ENCODE peak calls at places on chromosome 21, in ten cellular contexts. One of them, this sample, is unnamed.
A peak's percentile ranks its signal among the peaks of the same experiment; 100 is the strongest.

GRCh38 chr21:34640858-34641257 is 25.9 kb upstream of the RCAN1 start:
- DNase-seq in brain microvascular endothelial cell: peak; percentile 91
- DNase-seq in NB4: no peak
- DNase-seq in IMR-90: peak; percentile 85
- DNase-seq in upper lobe of right lung: no peak
- DNase-seq in transverse colon: no peak
- DNase-seq in cardiac fibroblast: peak; percentile 51
- DNase-seq in CD4-positive, alpha-beta T cell: no peak
- DNase-seq in lower lobe of right lung: no peak
- DNase-seq in pancreas: no peak
- DNase-seq in this sample: no peak

GRCh38 chr21:32807717-32808380 is 36.3 kb upstream of the PAXBP1 start:
- DNase-seq in cardiac fibroblast: peak; percentile 69
- DNase-seq in IMR-90: peak; percentile 38
- DNase-seq in NB4: peak; percentile 21
- DNase-seq in brain microvascular endothelial cell: no peak
- DNase-seq in CD4-positive, alpha-beta T cell: no peak
- DNase-seq in transverse colon: peak; percentile 20
- DNase-seq in lower lobe of right lung: no peak
- DNase-seq in pancreas: no peak
- DNase-seq in upper lobe of right lung: no peak
- DNase-seq in this sample: no peak

GRCh38 chr21:16870116-16870515 is 642.7 kb upstream of the CXADR start:
- DNase-seq in cardiac fibroblast: peak; percentile 41
- DNase-seq in transverse colon: no peak
- DNase-seq in brain microvascular endothelial cell: no peak
- DNase-seq in IMR-90: peak; percentile 5
- DNase-seq in CD4-positive, alpha-beta T cell: no peak
- DNase-seq in pancreas: no peak
- DNase-seq in upper lobe of right lung: no peak
- DNase-seq in lower lobe of right lung: no peak
- DNase-seq in NB4: no peak
- DNase-seq in this sample: no peak

GRCh38 chr21:17777321-17777720 is 41.8 kb downstream of the C21orf91 start:
- DNase-seq in cardiac fibroblast: no peak
- DNase-seq in transverse colon: no peak
- DNase-seq in brain microvascular endothelial cell: no peak
- DNase-seq in lower lobe of right lung: no peak
- DNase-seq in NB4: no peak
- DNase-seq in IMR-90: no peak
- DNase-seq in CD4-positive, alpha-beta T cell: no peak
- DNase-seq in pancreas: no peak
- DNase-seq in upper lobe of right lung: no peak
- DNase-seq in this sample: no peak

GRCh38 chr21:44083631-44084291 is 23.4 kb upstream of the PWP2 start:
- DNase-seq in pancreas: no peak
- DNase-seq in upper lobe of right lung: peak; percentile 57
- DNase-seq in IMR-90: no peak
- DNase-seq in lower lobe of right lung: no peak
- DNase-seq in CD4-positive, alpha-beta T cell: peak; percentile 65
- DNase-seq in NB4: no peak
- DNase-seq in transverse colon: no peak
- DNase-seq in brain microvascular endothelial cell: peak; percentile 9
- DNase-seq in cardiac fibroblast: no peak
- DNase-seq in this sample: no peak

GRCh38 chr21:35375115-35375514 is 326.0 kb upstream of the RUNX1 start:
- DNase-seq in NB4: no peak
- DNase-seq in lower lobe of right lung: no peak
- DNase-seq in pancreas: no peak
- DNase-seq in transverse colon: no peak
- DNase-seq in brain microvascular endothelial cell: peak; percentile 52
- DNase-seq in IMR-90: peak; percentile 82
- DNase-seq in cardiac fibroblast: peak; percentile 71
- DNase-seq in CD4-positive, alpha-beta T cell: no peak
- DNase-seq in upper lobe of right lung: no peak
- DNase-seq in this sample: no peak

GRCh38 chr21:37159949-37160348 is 86.9 kb downstream of the TTC3 start:
- DNase-seq in NB4: no peak
- DNase-seq in pancreas: no peak
- DNase-seq in upper lobe of right lung: no peak
- DNase-seq in transverse colon: no peak
- DNase-seq in CD4-positive, alpha-beta T cell: no peak
- DNase-seq in cardiac fibroblast: no peak
- DNase-seq in IMR-90: no peak
- DNase-seq in lower lobe of right lung: no peak
- DNase-seq in brain microvascular endothelial cell: no peak
- DNase-seq in this sample: no peak

GRCh38 chr21:16968436-16968835 is 544.4 kb upstream of the CXADR start:
- DNase-seq in IMR-90: no peak
- DNase-seq in cardiac fibroblast: no peak
- DNase-seq in upper lobe of right lung: no peak
- DNase-seq in brain microvascular endothelial cell: no peak
- DNase-seq in NB4: no peak
- DNase-seq in transverse colon: no peak
- DNase-seq in CD4-positive, alpha-beta T cell: no peak
- DNase-seq in pancreas: no peak
- DNase-seq in lower lobe of right lung: no peak
- DNase-seq in this sample: no peak

GRCh38 chr21:36155603-36156338 is 853 bp upstream of the DOP1B start:
- DNase-seq in transverse colon: peak; percentile 72
- DNase-seq in pancreas: peak; percentile 73
- DNase-seq in lower lobe of right lung: peak; percentile 86
- DNase-seq in NB4: no peak
- DNase-seq in CD4-positive, alpha-beta T cell: no peak
- DNase-seq in upper lobe of right lung: peak; percentile 90
- DNase-seq in brain microvascular endothelial cell: no peak
- DNase-seq in cardiac fibroblast: no peak
- DNase-seq in IMR-90: no peak
- DNase-seq in this sample: no peak

GRCh38 chr21:33543505-33544129 is 779 bp downstream of the SON start:
- DNase-seq in brain microvascular endothelial cell: peak; percentile 38
- DNase-seq in lower lobe of right lung: peak; percentile 84
- DNase-seq in transverse colon: peak; percentile 78
- DNase-seq in IMR-90: no peak
- DNase-seq in NB4: peak; percentile 82
- DNase-seq in upper lobe of right lung: peak; percentile 91
- DNase-seq in CD4-positive, alpha-beta T cell: no peak
- DNase-seq in pancreas: peak; percentile 83
- DNase-seq in cardiac fibroblast: no peak
- DNase-seq in this sample: peak; percentile 86

GRCh38 chr21:29105218-29105617 is 25.2 kb upstream of the MAP3K7CL start:
- DNase-seq in IMR-90: peak; percentile 63
- DNase-seq in brain microvascular endothelial cell: peak; percentile 64
- DNase-seq in pancreas: no peak
- DNase-seq in NB4: no peak
- DNase-seq in transverse colon: no peak
- DNase-seq in cardiac fibroblast: peak; percentile 36
- DNase-seq in upper lobe of right lung: no peak
- DNase-seq in CD4-positive, alpha-beta T cell: no peak
- DNase-seq in lower lobe of right lung: no peak
- DNase-seq in this sample: no peak

GRCh38 chr21:29075706-29076447 is 2.4 kb upstream of the CCT8 start:
- DNase-seq in transverse colon: no peak
- DNase-seq in CD4-positive, alpha-beta T cell: no peak
- DNase-seq in pancreas: no peak
- DNase-seq in brain microvascular endothelial cell: no peak
- DNase-seq in cardiac fibroblast: no peak
- DNase-seq in lower lobe of right lung: no peak
- DNase-seq in NB4: no peak
- DNase-seq in IMR-90: peak; percentile 35
- DNase-seq in upper lobe of right lung: no peak
- DNase-seq in this sample: no peak

GRCh38 chr21:35619184-35619583 is 441.1 kb downstream of the SETD4 start:
- DNase-seq in transverse colon: no peak
- DNase-seq in NB4: peak; percentile 8
- DNase-seq in brain microvascular endothelial cell: peak; percentile 89
- DNase-seq in upper lobe of right lung: no peak
- DNase-seq in CD4-positive, alpha-beta T cell: no peak
- DNase-seq in IMR-90: peak; percentile 93
- DNase-seq in cardiac fibroblast: peak; percentile 24
- DNase-seq in pancreas: no peak
- DNase-seq in lower lobe of right lung: no peak
- DNase-seq in this sample: no peak

GRCh38 chr21:34020005-34020847 is 53.2 kb upstream of the MRPS6 start:
- DNase-seq in NB4: peak; percentile 89
- DNase-seq in upper lobe of right lung: no peak
- DNase-seq in lower lobe of right lung: no peak
- DNase-seq in pancreas: no peak
- DNase-seq in CD4-positive, alpha-beta T cell: no peak
- DNase-seq in transverse colon: no peak
- DNase-seq in IMR-90: no peak
- DNase-seq in brain microvascular endothelial cell: no peak
- DNase-seq in cardiac fibroblast: no peak
- DNase-seq in this sample: peak; percentile 44

GRCh38 chr21:41820384-41821080 is 53.7 kb upstream of the RIPK4 start:
- DNase-seq in pancreas: no peak
- DNase-seq in lower lobe of right lung: no peak
- DNase-seq in upper lobe of right lung: peak; percentile 42
- DNase-seq in cardiac fibroblast: no peak
- DNase-seq in NB4: no peak
- DNase-seq in transverse colon: no peak
- DNase-seq in IMR-90: no peak
- DNase-seq in brain microvascular endothelial cell: no peak
- DNase-seq in CD4-positive, alpha-beta T cell: no peak
- DNase-seq in this sample: no peak
- TF ChIP-seq CTCF in pancreas: no peak
- TF ChIP-seq CTCF in lower lobe of right lung: no peak
- TF ChIP-seq CTCF in upper lobe of right lung: no peak
- TF ChIP-seq CTCF in cardiac fibroblast: no peak
- TF ChIP-seq CTCF in NB4: no peak
- TF ChIP-seq CTCF in transverse colon: no peak
- TF ChIP-seq CTCF in IMR-90: no peak
- TF ChIP-seq CTCF in brain microvascular endothelial cell: no peak
- TF ChIP-seq CTCF in CD4-positive, alpha-beta T cell: no peak
- TF ChIP-seq CTCF in this sample: no peak

GRCh38 chr21:45769239-45769758 is 125.8 kb downstream of the PCBP3 start:
- DNase-seq in brain microvascular endothelial cell: no peak
- DNase-seq in NB4: no peak
- DNase-seq in cardiac fibroblast: no peak
- DNase-seq in upper lobe of right lung: no peak
- DNase-seq in IMR-90: no peak
- DNase-seq in lower lobe of right lung: no peak
- DNase-seq in CD4-positive, alpha-beta T cell: no peak
- DNase-seq in pancreas: no peak
- DNase-seq in transverse colon: no peak
- DNase-seq in this sample: no peak

GRCh38 chr21:45768011-45768740 is 124.7 kb downstream of the PCBP3 start:
- DNase-seq in NB4: no peak
- DNase-seq in pancreas: no peak
- DNase-seq in transverse colon: no peak
- DNase-seq in lower lobe of right lung: no peak
- DNase-seq in IMR-90: peak; percentile 24
- DNase-seq in cardiac fibroblast: peak; percentile 62
- DNase-seq in CD4-positive, alpha-beta T cell: no peak
- DNase-seq in upper lobe of right lung: no peak
- DNase-seq in brain microvascular endothelial cell: peak; percentile 40
- DNase-seq in this sample: no peak

GRCh38 chr21:45769896-45770295 is 126.4 kb downstream of the PCBP3 start:
- DNase-seq in IMR-90: no peak
- DNase-seq in NB4: no peak
- DNase-seq in cardiac fibroblast: no peak
- DNase-seq in pancreas: no peak
- DNase-seq in brain microvascular endothelial cell: no peak
- DNase-seq in lower lobe of right lung: no peak
- DNase-seq in upper lobe of right lung: no peak
- DNase-seq in transverse colon: no peak
- DNase-seq in CD4-positive, alpha-beta T cell: no peak
- DNase-seq in this sample: no peak

GRCh38 chr21:45767071-45768006 is 123.8 kb downstream of the PCBP3 start:
- DNase-seq in brain microvascular endothelial cell: peak; percentile 25
- DNase-seq in transverse colon: no peak
- DNase-seq in cardiac fibroblast: peak; percentile 41
- DNase-seq in CD4-positive, alpha-beta T cell: no peak
- DNase-seq in upper lobe of right lung: no peak
- DNase-seq in pancreas: no peak
- DNase-seq in lower lobe of right lung: no peak
- DNase-seq in NB4: no peak
- DNase-seq in IMR-90: peak; percentile 51
- DNase-seq in this sample: no peak

DNA sequence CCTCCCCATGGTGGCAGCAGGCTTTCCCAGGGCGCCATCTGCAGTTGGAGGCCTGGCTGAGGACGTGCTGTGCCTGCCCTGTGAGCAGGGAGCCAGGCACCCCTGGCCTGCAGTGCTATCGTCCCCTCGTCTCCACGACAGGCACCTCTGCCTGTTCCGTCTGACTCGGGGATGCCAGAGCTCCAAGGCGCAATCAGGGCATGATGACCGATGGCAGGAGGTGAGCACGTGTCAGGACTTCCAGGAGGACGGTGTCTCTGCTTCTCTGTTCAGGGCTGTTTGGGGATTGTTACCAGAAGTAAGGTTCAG is 125.2 kb downstream of the PCBP3 start:
- DNase-seq in transverse colon: no peak
- DNase-seq in CD4-positive, alpha-beta T cell: no peak
- DNase-seq in upper lobe of right lung: no peak
- DNase-seq in pancreas: no peak
- DNase-seq in brain microvascular endothelial cell: no peak
- DNase-seq in cardiac fibroblast: no peak
- DNase-seq in IMR-90: no peak
- DNase-seq in NB4: peak; percentile 6
- DNase-seq in lower lobe of right lung: no peak
- DNase-seq in this sample: no peak
- TF ChIP-seq CTCF in transverse colon: no peak
- TF ChIP-seq CTCF in CD4-positive, alpha-beta T cell: no peak
- TF ChIP-seq CTCF in upper lobe of right lung: no peak
- TF ChIP-seq CTCF in pancreas: no peak
- TF ChIP-seq CTCF in brain microvascular endothelial cell: peak; percentile 19
- TF ChIP-seq CTCF in cardiac fibroblast: peak; percentile 9
- TF ChIP-seq CTCF in IMR-90: peak; percentile 3
- TF ChIP-seq CTCF in NB4: no peak
- TF ChIP-seq CTCF in lower lobe of right lung: no peak
- TF ChIP-seq CTCF in this sample: no peak

GRCh38 chr21:27466175-27466574 is 499.3 kb upstream of the ADAMTS5 start:
- DNase-seq in upper lobe of right lung: no peak
- DNase-seq in pancreas: no peak
- DNase-seq in cardiac fibroblast: peak; percentile 9
- DNase-seq in transverse colon: no peak
- DNase-seq in NB4: peak; percentile 1
- DNase-seq in IMR-90: no peak
- DNase-seq in CD4-positive, alpha-beta T cell: no peak
- DNase-seq in brain microvascular endothelial cell: no peak
- DNase-seq in lower lobe of right lung: no peak
- DNase-seq in this sample: no peak
- TF ChIP-seq CTCF in upper lobe of right lung: no peak
- TF ChIP-seq CTCF in pancreas: no peak
- TF ChIP-seq CTCF in cardiac fibroblast: peak; percentile 21
- TF ChIP-seq CTCF in transverse colon: no peak
- TF ChIP-seq CTCF in NB4: peak; percentile 18
- TF ChIP-seq CTCF in IMR-90: peak; percentile 13
- TF ChIP-seq CTCF in CD4-positive, alpha-beta T cell: no peak
- TF ChIP-seq CTCF in brain microvascular endothelial cell: peak; percentile 4
- TF ChIP-seq CTCF in lower lobe of right lung: no peak
- TF ChIP-seq CTCF in this sample: no peak

DNA sequence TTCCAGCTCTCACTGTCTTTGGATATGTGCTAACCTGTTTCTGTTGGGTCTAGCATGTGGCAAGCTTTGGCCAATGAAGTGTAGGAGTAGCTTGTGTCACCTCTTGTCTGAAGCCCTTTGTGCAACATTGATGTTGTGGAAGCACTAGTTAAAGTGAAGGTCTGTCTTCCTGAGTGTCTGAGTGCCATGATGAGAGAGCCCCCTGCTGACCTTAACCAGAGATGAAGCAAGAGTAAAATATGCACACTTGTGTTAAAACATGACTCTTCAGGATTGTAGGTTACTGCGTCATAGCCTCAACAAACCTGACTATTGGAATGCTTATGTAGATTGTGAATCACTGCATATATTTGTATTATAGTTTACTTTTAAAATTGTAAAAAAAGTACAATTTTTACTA is 103.7 kb downstream of the NCAM2 start:
- DNase-seq in cardiac fibroblast: peak; percentile 60
- DNase-seq in transverse colon: no peak
- DNase-seq in NB4: peak; percentile 54
- DNase-seq in brain microvascular endothelial cell: peak; percentile 2
- DNase-seq in pancreas: no peak
- DNase-seq in upper lobe of right lung: no peak
- DNase-seq in IMR-90: peak; percentile 85
- DNase-seq in lower lobe of right lung: no peak
- DNase-seq in CD4-positive, alpha-beta T cell: no peak
- DNase-seq in this sample: no peak
- TF ChIP-seq CTCF in cardiac fibroblast: no peak
- TF ChIP-seq CTCF in transverse colon: no peak
- TF ChIP-seq CTCF in NB4: peak; percentile 23
- TF ChIP-seq CTCF in brain microvascular endothelial cell: peak; percentile 40
- TF ChIP-seq CTCF in pancreas: no peak
- TF ChIP-seq CTCF in upper lobe of right lung: peak; percentile 18
- TF ChIP-seq CTCF in IMR-90: peak; percentile 31
- TF ChIP-seq CTCF in lower lobe of right lung: no peak
- TF ChIP-seq CTCF in CD4-positive, alpha-beta T cell: no peak
- TF ChIP-seq CTCF in this sample: peak; percentile 52

This sample was measured in glutamatergic neuron.